ENCODE peak calls at places on chromosomes 6 and 20, in eight cellular contexts. R is astrocyte, N is K562, E is breast epithelium, P is RWPE1, S is cardiac muscle cell, I is endodermal cell, V is GM20000. J is an unnamed sample.

GRCh38 chr6:168050861-168051586 is 28.0 kb downstream of the FRMD1 start:
- DNase-seq in V (no peak), E (no peak), P (no peak), R (no peak), S (no peak), N (no peak), I (peak), J (no peak)

GRCh38 chr20:63553933-63554290 is at the start of gene FNDC11:
- DNase-seq in V (peak), R (no peak), S (peak), E (no peak), N (peak), I (peak), P (no peak), J (no peak)

GRCh38 chr6:27902335-27903314 is 9.6 kb downstream of the OR2B2 start:
- DNase-seq in N (peak), S (peak), E (peak), V (peak), R (peak), P (peak), I (peak), J (peak)

GRCh38 chr6:118269659-118270058 is 278.4 kb upstream of the PLN start:
- DNase-seq in I (no peak), E (no peak), R (no peak), V (no peak), N (no peak), P (no peak), S (no peak), J (no peak)

GRCh38 chr6:153129873-153130514 is 1.1 kb downstream of the RGS17 start:
- DNase-seq in I (peak), E (no peak), V (peak), P (peak), R (no peak), N (no peak), S (peak), J (no peak)

GRCh38 chr6:107823047-107823557 is 1.0 kb downstream of the SCML4 start:
- DNase-seq in E (no peak), V (no peak), I (no peak), P (no peak), N (no peak), R (no peak), S (no peak), J (no peak)

GRCh38 chr6:80610821-80611220 is 504.4 kb downstream of the BCKDHB start:
- DNase-seq in P (peak), I (no peak), R (peak), E (no peak), V (no peak), S (no peak), N (no peak), J (no peak)

GRCh38 chr6:155126727-155127439 is 131.8 kb downstream of the TIAM2 start:
- DNase-seq in R (peak), V (peak), P (peak), E (no peak), N (no peak), S (no peak), I (peak), J (peak)

GRCh38 chr6:139173172-139173571 is 38.3 kb downstream of the HECA start:
- DNase-seq in R (no peak), N (no peak), E (no peak), S (no peak), V (no peak), I (no peak), P (no peak), J (peak)

GRCh38 chr6:52136934-52137467 is 49.2 kb upstream of the IL17A start:
- DNase-seq in R (no peak), E (no peak), I (peak), P (no peak), S (no peak), N (no peak), V (no peak), J (no peak)

GRCh38 chr6:163342571-163343539 is 71.7 kb upstream of the QKI start:
- DNase-seq in N (no peak), V (no peak), S (no peak), R (no peak), I (no peak), P (no peak), E (no peak), J (no peak)

GRCh38 chr20:40703981-40704530 is 15.0 kb upstream of the MAFB start:
- DNase-seq in E (no peak), P (no peak), S (no peak), V (no peak), I (no peak), N (no peak), R (no peak), J (no peak)

GRCh38 chr6:112249489-112249888 is 4.9 kb downstream of the LAMA4 start:
- DNase-seq in S (no peak), V (no peak), N (no peak), P (no peak), E (no peak), R (peak), I (no peak), J (no peak)

GRCh38 chr20:61976275-61976649 is 89.4 kb downstream of the TAF4 start:
- DNase-seq in R (no peak), P (no peak), E (no peak), V (no peak), N (no peak), I (no peak), S (no peak), J (no peak)

GRCh38 chr6:56076033-56076432 is 171.3 kb downstream of the COL21A1 start:
- DNase-seq in P (no peak), S (no peak), V (no peak), I (no peak), N (peak), E (no peak), R (no peak), J (no peak)

GRCh38 chr20:1423625-1424106 is 30.8 kb upstream of the FKBP1A start:
- DNase-seq in R (peak), N (peak), E (no peak), V (no peak), P (no peak), I (peak), S (peak), J (peak)

GRCh38 chr20:1338096-1338495 is 9.2 kb upstream of the SDCBP2 start:
- DNase-seq in V (no peak), N (no peak), S (no peak), R (no peak), I (peak), P (no peak), E (no peak), J (no peak)

GRCh38 chr6:100171533-100172321 is 177.7 kb upstream of the MCHR2 start:
- DNase-seq in R (peak), N (no peak), V (no peak), E (no peak), P (no peak), I (no peak), S (no peak), J (no peak)

GRCh38 chr6:108562503-108562993 is 1.8 kb downstream of the FOXO3 start:
- DNase-seq in S (peak), N (peak), I (peak), E (peak), P (peak), V (no peak), R (peak), J (peak)

GRCh38 chr6:168238159-168238887 is 81.3 kb downstream of the DACT2 start:
- DNase-seq in I (no peak), E (no peak), P (peak), S (no peak), V (no peak), R (no peak), N (no peak), J (no peak)

GRCh38 chr6:92023410-92023940 is 1395.9 kb downstream of the EPHA7 start:
- DNase-seq in S (no peak), P (no peak), V (no peak), N (no peak), I (no peak), R (no peak), E (no peak), J (no peak)

GRCh38 chr6:24929255-24929654 is 6.5 kb downstream of the RIPOR2 start:
- DNase-seq in V (no peak), S (no peak), P (no peak), R (no peak), E (no peak), I (no peak), N (no peak), J (no peak)

GRCh38 chr6:144581807-144582537 is 296.8 kb downstream of the UTRN start:
- DNase-seq in E (no peak), N (peak), V (peak), S (peak), P (no peak), I (peak), R (no peak), J (peak)

GRCh38 chr6:73798592-73798991 is 102.6 kb downstream of the CD109 start:
- DNase-seq in N (no peak), I (peak), P (peak), V (peak), S (no peak), R (peak), E (peak), J (no peak)

GRCh38 chr20:3781153-3781910 is at the start of gene SPEF1:
- DNase-seq in V (peak), I (peak), N (peak), E (peak), S (peak), R (peak), P (peak), J (peak)
- TF ChIP-seq CTCF in V (peak), I (peak), N (peak), E (peak), S (peak), R (peak), P (peak), J (peak)

GRCh38 chr6:22145294-22145693 is 151.5 kb downstream of the PRL start:
- DNase-seq in R (no peak), S (no peak), P (no peak), I (peak), N (no peak), V (no peak), E (no peak), J (no peak)

GRCh38 chr6:22147983-22148797 is 148.6 kb downstream of the PRL start:
- DNase-seq in E (no peak), I (no peak), R (peak), N (no peak), V (no peak), S (peak), P (peak), J (peak)

GRCh38 chr6:22147469-22147815 is 149.4 kb downstream of the PRL start:
- DNase-seq in N (no peak), R (no peak), P (no peak), E (no peak), S (no peak), I (no peak), V (no peak), J (no peak)

GRCh38 chr6:22146581-22147468 is 150.0 kb downstream of the PRL start:
- DNase-seq in V (no peak), P (no peak), S (no peak), N (no peak), E (no peak), I (peak), R (no peak), J (no peak)

GRCh38 chr6:22145823-22146379 is 150.9 kb downstream of the PRL start:
- DNase-seq in N (no peak), R (peak), I (peak), E (no peak), S (peak), V (no peak), P (no peak), J (no peak)
- TF ChIP-seq CTCF in N (no peak), R (no peak), I (no peak), E (no peak), S (peak), V (no peak), P (no peak), J (no peak)

DNA sequence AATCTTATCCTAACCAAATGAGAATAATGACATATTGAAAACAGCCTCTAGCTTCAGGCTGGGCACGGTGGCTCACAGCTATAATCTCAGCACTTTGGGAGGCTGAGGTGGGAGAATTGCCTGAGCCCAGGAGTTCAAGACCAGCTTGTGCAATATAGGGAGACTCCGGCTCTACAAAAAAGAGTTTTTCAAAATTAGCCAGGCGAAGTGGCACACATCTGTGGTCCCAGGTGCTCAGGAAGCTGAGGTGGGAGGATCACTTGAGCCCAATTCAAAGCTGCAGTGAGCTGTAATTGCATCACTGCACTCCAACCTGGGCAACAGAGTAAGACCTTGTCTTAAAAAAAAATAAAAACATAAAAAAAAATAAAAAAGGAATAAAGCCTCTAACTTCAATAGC is 4.7 kb downstream of the TUBB2A start:
- DNase-seq in N (no peak), V (no peak), R (no peak), P (no peak), I (no peak), E (no peak), S (no peak), J (no peak)
- TF ChIP-seq CTCF in N (no peak), V (no peak), R (no peak), P (no peak), I (no peak), E (no peak), S (no peak), J (no peak)

DNA sequence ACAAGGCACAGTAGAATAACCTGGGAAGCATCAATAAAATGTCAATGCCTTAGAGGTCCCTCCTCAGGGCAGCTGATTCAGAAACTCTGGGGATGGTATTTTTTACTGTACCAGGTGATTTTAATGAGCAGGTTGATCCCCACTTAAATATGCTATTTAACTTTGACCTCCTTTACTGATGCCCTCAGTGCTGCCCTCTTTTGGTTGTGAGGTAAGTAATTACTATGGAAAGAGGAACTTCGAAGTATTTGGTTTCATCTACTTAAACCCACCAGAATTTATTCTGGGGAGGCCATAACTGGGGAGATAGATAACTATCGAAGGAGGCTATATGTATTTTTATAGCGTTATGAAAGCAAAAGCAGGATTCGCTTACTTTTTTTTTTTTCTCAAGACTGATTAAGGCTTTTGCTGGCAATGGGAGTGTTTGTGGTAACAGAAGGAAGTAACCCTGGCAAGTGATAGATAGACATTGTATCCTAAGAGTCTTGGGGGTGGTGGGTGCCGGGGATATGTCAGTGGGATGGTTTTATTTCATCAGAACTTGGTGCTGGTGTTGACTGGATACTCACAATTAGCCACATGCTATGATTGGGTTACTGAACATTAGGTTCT is 168.9 kb upstream of the CENPW start:
- DNase-seq in R (no peak), V (peak), S (peak), N (no peak), P (no peak), E (no peak), I (no peak), J (peak)
- TF ChIP-seq CTCF in R (peak), V (peak), S (peak), N (peak), P (peak), E (peak), I (peak), J (peak)

GRCh38 chr6:79076160-79076559 is 1.9 kb downstream of the PHIP start:
- DNase-seq in P (no peak), N (no peak), E (no peak), R (peak), S (no peak), V (no peak), I (no peak), J (no peak)

GRCh38 chr6:79077680-79078056 is 386 bp downstream of the PHIP start:
- DNase-seq in P (peak), V (peak), E (no peak), N (peak), R (no peak), I (no peak), S (peak), J (peak)

GRCh38 chr6:79079425-79080130 is 1.5 kb upstream of the PHIP start:
- DNase-seq in R (peak), N (no peak), P (no peak), V (no peak), I (no peak), E (no peak), S (peak), J (no peak)

GRCh38 chr6:79076881-79077641 is 993 bp downstream of the PHIP start:
- DNase-seq in E (peak), S (peak), N (peak), I (peak), P (peak), R (peak), V (peak), J (peak)

GRCh38 chr6:79078057-79078969 is at the start of gene PHIP:
- DNase-seq in P (peak), I (peak), S (peak), R (peak), N (peak), E (peak), V (peak), J (peak)
- TF ChIP-seq CTCF in P (no peak), I (no peak), S (no peak), R (no peak), N (no peak), E (no peak), V (no peak), J (no peak)

GRCh38 chr6:44667226-44667625 is 279.7 kb downstream of the CDC5L start:
- DNase-seq in V (no peak), E (no peak), N (no peak), R (peak), P (no peak), I (peak), S (no peak), J (no peak)

GRCh38 chr6:44668391-44668930 is 281.0 kb downstream of the CDC5L start:
- DNase-seq in V (no peak), S (no peak), I (no peak), E (no peak), R (no peak), N (no peak), P (no peak), J (no peak)

GRCh38 chr6:44668976-44669934 is 281.7 kb downstream of the CDC5L start:
- DNase-seq in I (no peak), V (no peak), P (no peak), N (no peak), S (no peak), E (no peak), R (no peak), J (no peak)

GRCh38 chr6:44666324-44666723 is 278.8 kb downstream of the CDC5L start:
- DNase-seq in I (no peak), N (no peak), P (no peak), R (no peak), V (no peak), S (no peak), E (no peak), J (no peak)

GRCh38 chr6:44667668-44668390 is 280.3 kb downstream of the CDC5L start:
- DNase-seq in P (no peak), R (no peak), E (no peak), V (no peak), N (peak), I (peak), S (peak), J (peak)
- TF ChIP-seq CTCF in P (no peak), R (peak), E (peak), V (peak), N (peak), I (peak), S (peak), J (peak)

GRCh38 chr6:44800171-44800671 is 412.7 kb downstream of the CDC5L start:
- DNase-seq in P (no peak), V (no peak), I (no peak), E (peak), S (peak), N (no peak), R (peak), J (peak)
- TF ChIP-seq CTCF in P (no peak), V (no peak), I (no peak), E (no peak), S (no peak), N (no peak), R (no peak), J (no peak)

GRCh38 chr6:166486536-166486880 is 100.0 kb downstream of the RAMACL start:
- DNase-seq in V (no peak), S (no peak), N (no peak), R (no peak), E (no peak), P (no peak), I (no peak), J (no peak)
- TF ChIP-seq CTCF in V (no peak), S (no peak), N (no peak), R (no peak), E (no peak), P (no peak), I (peak), J (no peak)

GRCh38 chr20:35992713-35993335 is 24.4 kb downstream of the CNBD2 start:
- DNase-seq in S (peak), N (peak), E (peak), P (peak), I (peak), V (peak), R (peak), J (peak)

GRCh38 chr20:35994994-35995453 is 26.6 kb downstream of the CNBD2 start:
- DNase-seq in V (peak), S (peak), I (peak), R (peak), N (peak), P (peak), E (peak), J (peak)

GRCh38 chr20:35985789-35986188 is 17.4 kb downstream of the CNBD2 start:
- DNase-seq in P (no peak), S (no peak), I (no peak), E (no peak), R (no peak), V (no peak), N (no peak), J (no peak)

GRCh38 chr20:35988910-35989463 is 20.6 kb downstream of the CNBD2 start:
- DNase-seq in P (no peak), S (no peak), N (no peak), R (no peak), E (no peak), I (no peak), V (no peak), J (no peak)

GRCh38 chr20:35991142-35991771 is 22.9 kb downstream of the CNBD2 start:
- DNase-seq in R (no peak), V (no peak), I (peak), S (peak), N (peak), E (no peak), P (peak), J (peak)
- TF ChIP-seq CTCF in R (peak), V (no peak), I (peak), S (peak), N (peak), E (peak), P (peak), J (peak)

GRCh38 chr6:69181964-69182363 is 546.9 kb downstream of the ADGRB3 start:
- DNase-seq in S (no peak), R (no peak), E (no peak), V (no peak), I (no peak), N (no peak), P (no peak), J (no peak)
- TF ChIP-seq CTCF in S (no peak), R (no peak), E (no peak), V (no peak), I (no peak), N (no peak), P (no peak), J (no peak)